ENCODE peak calls at places on chromosomes 5 and 9, in seven cellular contexts. One of them, this sample, is unnamed.

GRCh38 chr5:131466171-131466766 is 168.8 kb downstream of the RAPGEF6 start:
- DNase-seq in MM.1S: no peak
- DNase-seq in lung: no peak
- DNase-seq in A549: no peak
- DNase-seq in PC-3: peak; percentile 49
- DNase-seq in heart right ventricle: no peak
- DNase-seq in tibial artery: no peak
- DNase-seq in this sample: no peak

GRCh38 chr5:1262381-1262780 is 32.5 kb downstream of the TERT start:
- DNase-seq in heart right ventricle: no peak
- DNase-seq in PC-3: no peak
- DNase-seq in A549: no peak
- DNase-seq in MM.1S: no peak
- DNase-seq in lung: no peak
- DNase-seq in tibial artery: no peak
- DNase-seq in this sample: peak; percentile 5

GRCh38 chr9:116264361-116264760 is 110.8 kb downstream of the PAPPA start:
- DNase-seq in A549: no peak
- DNase-seq in heart right ventricle: no peak
- DNase-seq in PC-3: no peak
- DNase-seq in tibial artery: no peak
- DNase-seq in lung: no peak
- DNase-seq in MM.1S: no peak
- DNase-seq in this sample: no peak

GRCh38 chr9:134553061-134553891 is 88.3 kb upstream of the COL5A1 start:
- DNase-seq in heart right ventricle: no peak
- DNase-seq in MM.1S: no peak
- DNase-seq in A549: no peak
- DNase-seq in lung: no peak
- DNase-seq in tibial artery: no peak
- DNase-seq in PC-3: no peak
- DNase-seq in this sample: no peak

GRCh38 chr5:86971034-86971511 is 296.6 kb upstream of the RASA1 start:
- DNase-seq in A549: no peak
- DNase-seq in MM.1S: peak; percentile 47
- DNase-seq in PC-3: peak; percentile 68
- DNase-seq in lung: no peak
- DNase-seq in heart right ventricle: no peak
- DNase-seq in tibial artery: no peak
- DNase-seq in this sample: no peak

GRCh38 chr5:170791325-170791954 is 7.9 kb downstream of the GABRP start:
- DNase-seq in heart right ventricle: peak; percentile 49
- DNase-seq in PC-3: peak; percentile 64
- DNase-seq in lung: peak; percentile 79
- DNase-seq in A549: peak; percentile 53
- DNase-seq in MM.1S: peak; percentile 70
- DNase-seq in tibial artery: peak; percentile 58
- DNase-seq in this sample: peak; percentile 59

GRCh38 chr5:54624671-54625583 is 107.4 kb downstream of the SNX18 start:
- DNase-seq in PC-3: no peak
- DNase-seq in tibial artery: no peak
- DNase-seq in MM.1S: no peak
- DNase-seq in heart right ventricle: no peak
- DNase-seq in lung: no peak
- DNase-seq in A549: no peak
- DNase-seq in this sample: no peak

GRCh38 chr5:122615146-122615545 is 159.7 kb upstream of the SNX2 start:
- DNase-seq in PC-3: no peak
- DNase-seq in MM.1S: no peak
- DNase-seq in heart right ventricle: no peak
- DNase-seq in A549: no peak
- DNase-seq in lung: no peak
- DNase-seq in tibial artery: no peak
- DNase-seq in this sample: no peak

GRCh38 chr9:103552712-103553111 is 541.4 kb upstream of the SMC2 start:
- DNase-seq in lung: no peak
- DNase-seq in PC-3: no peak
- DNase-seq in A549: no peak
- DNase-seq in MM.1S: no peak
- DNase-seq in heart right ventricle: no peak
- DNase-seq in tibial artery: no peak
- DNase-seq in this sample: no peak
- H3K9me3 ChIP-seq in lung: no peaks in the 10 kb centered on the region
- H3K9me3 ChIP-seq in PC-3: no peaks in the 10 kb centered on the region
- H3K9me3 ChIP-seq in A549: no peaks in the 10 kb centered on the region
- H3K9me3 ChIP-seq in MM.1S: no peaks in the 10 kb centered on the region
- H3K9me3 ChIP-seq in heart right ventricle: no peaks in the 10 kb centered on the region
- H3K9me3 ChIP-seq in tibial artery: no peaks in the 10 kb centered on the region
- H3K9me3 ChIP-seq in this sample: no peaks in the 10 kb centered on the region

DNA sequence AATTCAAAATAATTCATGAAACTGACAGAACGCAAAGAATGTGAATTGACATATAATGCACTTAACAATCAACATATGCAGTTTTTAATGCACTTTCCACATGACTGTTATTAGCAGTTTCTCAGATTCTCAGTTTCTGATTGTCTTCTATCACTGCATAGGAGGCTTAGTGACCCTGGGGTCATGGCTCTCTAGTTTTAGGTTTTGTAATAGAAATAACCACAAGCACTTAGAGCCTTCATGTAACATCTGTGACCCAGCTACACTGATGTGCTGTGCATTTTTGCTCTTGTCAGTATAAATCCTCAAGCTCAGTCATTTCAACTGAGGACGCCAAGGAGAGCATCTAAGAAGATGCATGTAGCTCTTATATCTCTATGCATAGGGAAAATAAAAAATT is 163.1 kb upstream of the IZUMO3 start:
- DNase-seq in lung: no peak
- DNase-seq in tibial artery: no peak
- DNase-seq in heart right ventricle: no peak
- DNase-seq in MM.1S: peak; percentile 10
- DNase-seq in PC-3: no peak
- DNase-seq in A549: no peak
- DNase-seq in this sample: no peak
- H3K9me3 ChIP-seq in lung: no peaks in the 10 kb centered on the region
- H3K9me3 ChIP-seq in tibial artery: no peaks in the 10 kb centered on the region
- H3K9me3 ChIP-seq in heart right ventricle: no peaks in the 10 kb centered on the region
- H3K9me3 ChIP-seq in MM.1S: no peaks in the 10 kb centered on the region
- H3K9me3 ChIP-seq in PC-3: no peaks in the 10 kb centered on the region
- H3K9me3 ChIP-seq in A549: no peaks in the 10 kb centered on the region
- H3K9me3 ChIP-seq in this sample: no peaks in the 10 kb centered on the region

GRCh38 chr5:2669259-2669658 is 82.2 kb downstream of the IRX2 start:
- DNase-seq in lung: no peak
- DNase-seq in tibial artery: no peak
- DNase-seq in PC-3: no peak
- DNase-seq in A549: no peak
- DNase-seq in MM.1S: no peak
- DNase-seq in heart right ventricle: no peak
- DNase-seq in this sample: no peak
- H3K9me3 ChIP-seq in lung: no peaks in the 10 kb centered on the region
- H3K9me3 ChIP-seq in tibial artery: no peaks in the 10 kb centered on the region
- H3K9me3 ChIP-seq in PC-3: no peaks in the 10 kb centered on the region
- H3K9me3 ChIP-seq in A549: no peaks in the 10 kb centered on the region
- H3K9me3 ChIP-seq in MM.1S: no peaks in the 10 kb centered on the region
- H3K9me3 ChIP-seq in heart right ventricle: no peaks in the 10 kb centered on the region
- H3K9me3 ChIP-seq in this sample: no peaks in the 10 kb centered on the region

DNA sequence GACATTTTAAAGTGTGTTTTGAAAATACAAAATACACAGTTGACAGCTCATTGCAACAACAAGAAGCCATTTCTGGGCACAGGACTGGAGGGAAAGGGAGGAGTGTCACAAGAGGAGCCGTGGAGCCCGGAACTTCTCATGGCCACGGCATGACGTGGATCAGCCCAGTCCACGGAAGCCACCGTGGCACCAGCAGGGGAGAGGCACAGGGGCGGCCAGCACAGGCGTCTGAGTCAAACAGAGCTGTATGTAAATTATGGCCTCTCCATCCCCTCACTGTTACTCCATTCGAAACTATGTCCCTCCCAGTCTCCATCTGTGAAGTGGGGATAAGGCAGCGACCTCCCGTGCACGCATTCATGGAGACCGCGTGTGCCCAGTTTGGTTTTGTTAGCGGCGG is 165.6 kb upstream of the IRX2 start:
- DNase-seq in heart right ventricle: no peak
- DNase-seq in tibial artery: no peak
- DNase-seq in A549: no peak
- DNase-seq in lung: no peak
- DNase-seq in PC-3: no peak
- DNase-seq in MM.1S: no peak
- DNase-seq in this sample: no peak
- H3K9me3 ChIP-seq in heart right ventricle: peaks cover 15% of the 10 kb centered on the region
- H3K9me3 ChIP-seq in tibial artery: no peaks in the 10 kb centered on the region
- H3K9me3 ChIP-seq in A549: no peaks in the 10 kb centered on the region
- H3K9me3 ChIP-seq in lung: no peaks in the 10 kb centered on the region
- H3K9me3 ChIP-seq in PC-3: peaks cover 4% of the 10 kb centered on the region
- H3K9me3 ChIP-seq in MM.1S: no peaks in the 10 kb centered on the region
- H3K9me3 ChIP-seq in this sample: peaks cover 8% of the 10 kb centered on the region

DNA sequence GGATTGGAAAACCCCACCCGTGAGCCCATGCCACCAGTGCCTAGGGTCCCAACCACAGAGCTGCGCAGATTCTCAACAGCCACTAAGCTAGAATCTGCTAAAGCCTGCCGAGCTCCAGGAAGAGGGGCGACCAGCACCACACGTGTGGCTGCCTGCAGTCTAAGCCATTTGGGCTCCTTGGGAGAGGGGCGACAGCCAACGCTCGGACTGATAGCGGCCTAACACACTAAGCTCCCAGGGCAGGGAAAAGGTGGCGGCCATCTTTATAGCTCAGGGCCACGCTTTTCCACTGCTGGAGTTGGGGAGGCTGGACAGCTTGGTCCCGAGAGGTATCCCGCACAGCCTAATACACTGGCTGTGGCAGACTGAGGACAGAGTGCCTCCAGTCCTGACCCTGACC is 631.8 kb downstream of the CETN3 start:
- DNase-seq in lung: no peak
- DNase-seq in tibial artery: no peak
- DNase-seq in PC-3: no peak
- DNase-seq in MM.1S: no peak
- DNase-seq in A549: no peak
- DNase-seq in heart right ventricle: no peak
- DNase-seq in this sample: no peak
- H3K9me3 ChIP-seq in lung: peaks cover 15% of the 10 kb centered on the region
- H3K9me3 ChIP-seq in tibial artery: no peaks in the 10 kb centered on the region
- H3K9me3 ChIP-seq in PC-3: peaks cover 12% of the 10 kb centered on the region
- H3K9me3 ChIP-seq in MM.1S: no peaks in the 10 kb centered on the region
- H3K9me3 ChIP-seq in A549: peaks cover 3% of the 10 kb centered on the region
- H3K9me3 ChIP-seq in heart right ventricle: peaks cover 55% of the 10 kb centered on the region
- H3K9me3 ChIP-seq in this sample: no peaks in the 10 kb centered on the region

DNA sequence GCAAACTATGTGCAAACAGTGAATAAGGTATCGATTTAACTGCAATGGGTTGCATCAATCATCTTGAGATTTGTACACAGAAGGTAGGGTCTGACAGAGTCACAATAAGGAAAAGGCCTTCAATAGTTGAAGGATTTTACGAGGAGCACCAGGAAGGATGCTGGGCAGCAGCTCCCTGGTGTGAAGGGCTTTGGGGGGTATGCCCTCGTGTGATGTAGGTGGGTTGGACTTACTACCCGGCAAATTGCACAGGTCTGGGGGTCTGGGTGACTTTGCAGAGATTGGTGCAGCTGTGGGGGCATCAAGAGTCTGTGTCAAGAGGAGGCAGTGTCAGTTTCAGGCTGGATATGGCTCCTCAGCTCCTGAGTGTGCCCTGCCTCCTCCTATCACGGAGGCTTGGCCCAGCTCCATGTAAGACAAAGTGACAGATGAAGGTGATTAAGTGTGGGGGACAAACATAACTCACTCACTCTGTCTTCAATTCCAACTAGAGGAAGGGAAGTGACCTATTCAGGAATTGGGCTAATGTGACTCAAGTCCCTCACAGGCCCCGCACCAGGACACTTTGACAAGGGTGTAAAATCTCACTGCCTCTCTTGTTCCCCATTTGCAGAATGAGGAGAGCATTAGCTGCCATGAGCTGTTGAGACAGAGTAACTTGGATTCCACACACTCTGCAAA is 166.8 kb downstream of the ICE1 start:
- DNase-seq in heart right ventricle: no peak
- DNase-seq in PC-3: no peak
- DNase-seq in MM.1S: no peak
- DNase-seq in lung: no peak
- DNase-seq in tibial artery: no peak
- DNase-seq in A549: no peak
- DNase-seq in this sample: no peak
- H3K9me3 ChIP-seq in heart right ventricle: no peaks in the 10 kb centered on the region
- H3K9me3 ChIP-seq in PC-3: no peaks in the 10 kb centered on the region
- H3K9me3 ChIP-seq in MM.1S: no peaks in the 10 kb centered on the region
- H3K9me3 ChIP-seq in lung: no peaks in the 10 kb centered on the region
- H3K9me3 ChIP-seq in tibial artery: no peaks in the 10 kb centered on the region
- H3K9me3 ChIP-seq in A549: no peaks in the 10 kb centered on the region
- H3K9me3 ChIP-seq in this sample: no peaks in the 10 kb centered on the region

GRCh38 chr5:3347741-3348140 is 247.9 kb upstream of the IRX1 start:
- DNase-seq in heart right ventricle: no peak
- DNase-seq in tibial artery: no peak
- DNase-seq in PC-3: no peak
- DNase-seq in MM.1S: no peak
- DNase-seq in A549: no peak
- DNase-seq in lung: no peak
- DNase-seq in this sample: no peak

GRCh38 chr5:3351581-3352442 is 243.8 kb upstream of the IRX1 start:
- DNase-seq in A549: no peak
- DNase-seq in PC-3: no peak
- DNase-seq in tibial artery: no peak
- DNase-seq in MM.1S: no peak
- DNase-seq in heart right ventricle: no peak
- DNase-seq in lung: no peak
- DNase-seq in this sample: no peak

GRCh38 chr5:3348576-3349535 is 246.8 kb upstream of the IRX1 start:
- DNase-seq in lung: no peak
- DNase-seq in A549: no peak
- DNase-seq in tibial artery: no peak
- DNase-seq in heart right ventricle: no peak
- DNase-seq in MM.1S: no peak
- DNase-seq in PC-3: no peak
- DNase-seq in this sample: no peak

GRCh38 chr5:3350781-3351180 is 244.9 kb upstream of the IRX1 start:
- DNase-seq in PC-3: no peak
- DNase-seq in heart right ventricle: no peak
- DNase-seq in tibial artery: no peak
- DNase-seq in MM.1S: no peak
- DNase-seq in A549: no peak
- DNase-seq in lung: no peak
- DNase-seq in this sample: no peak

GRCh38 chr5:3349704-3350565 is 245.7 kb upstream of the IRX1 start:
- DNase-seq in MM.1S: no peak
- DNase-seq in heart right ventricle: no peak
- DNase-seq in lung: no peak
- DNase-seq in A549: no peak
- DNase-seq in tibial artery: no peak
- DNase-seq in PC-3: no peak
- DNase-seq in this sample: no peak
- H3K9me3 ChIP-seq in MM.1S: no peaks in the 10 kb centered on the region
- H3K9me3 ChIP-seq in heart right ventricle: no peaks in the 10 kb centered on the region
- H3K9me3 ChIP-seq in lung: no peaks in the 10 kb centered on the region
- H3K9me3 ChIP-seq in A549: no peaks in the 10 kb centered on the region
- H3K9me3 ChIP-seq in tibial artery: no peaks in the 10 kb centered on the region
- H3K9me3 ChIP-seq in PC-3: peaks cover 7% of the 10 kb centered on the region
- H3K9me3 ChIP-seq in this sample: no peaks in the 10 kb centered on the region

GRCh38 chr9:91111876-91112275 is 249.8 kb downstream of the AUH start:
- DNase-seq in A549: no peak
- DNase-seq in lung: no peak
- DNase-seq in heart right ventricle: no peak
- DNase-seq in MM.1S: no peak
- DNase-seq in tibial artery: no peak
- DNase-seq in PC-3: no peak
- DNase-seq in this sample: no peak
- H3K9me3 ChIP-seq in A549: peaks cover 14% of the 10 kb centered on the region
- H3K9me3 ChIP-seq in lung: peaks cover 7% of the 10 kb centered on the region
- H3K9me3 ChIP-seq in heart right ventricle: peaks cover 16% of the 10 kb centered on the region
- H3K9me3 ChIP-seq in MM.1S: no peaks in the 10 kb centered on the region
- H3K9me3 ChIP-seq in tibial artery: no peaks in the 10 kb centered on the region
- H3K9me3 ChIP-seq in PC-3: no peaks in the 10 kb centered on the region
- H3K9me3 ChIP-seq in this sample: no peaks in the 10 kb centered on the region

This sample was measured in right cardiac atrium.